ENCODE peak calls at places on chromosomes 6 and 20, in four cellular contexts. H is stimulated activated CD4-positive, alpha-beta T cell treated with anti-CD3 and anti-CD28 coated beads, TNF-alpha, amount 100 ng/mL, for 4 hours; Z is HFF-Myc; C is activated T-cell treated with anti-CD3 and anti-CD28 coated beads, Interleukin-2, amount 50 U/mL, for 72 hours. L is an unnamed sample.

GRCh38 chr20:21511850-21512633 is 1.8 kb downstream of the NKX2-2 start:
- DNase-seq in H (no peak), Z (no peak), C (no peak), L (no peak)

GRCh38 chr20:8305449-8305978 is 173.4 kb downstream of the PLCB1 start:
- DNase-seq in H (peak), Z (peak), C (peak), L (peak)

GRCh38 chr6:1689141-1689540 is 79.4 kb downstream of the FOXC1 start:
- DNase-seq in H (no peak), Z (no peak), C (no peak), L (no peak)

GRCh38 chr20:25065625-25066338 is 7.8 kb upstream of the ACSS1 start:
- DNase-seq in H (peak), Z (no peak), C (peak), L (peak)

GRCh38 chr6:137013738-137014602 is 30.8 kb downstream of the IL20RA start:
- DNase-seq in H (no peak), Z (peak), C (no peak), L (peak)

GRCh38 chr20:40008177-40008576 is 680.9 kb downstream of the MAFB start:
- DNase-seq in H (no peak), Z (no peak), C (no peak), L (no peak)

GRCh38 chr6:137033828-137034227 is 10.9 kb downstream of the IL20RA start:
- DNase-seq in H (no peak), Z (no peak), C (peak), L (no peak)

GRCh38 chr6:115393821-115394220 is 666.9 kb downstream of the FRK start:
- DNase-seq in H (no peak), Z (no peak), C (no peak), L (no peak)

GRCh38 chr6:47345761-47346160 is 36.1 kb upstream of the TNFRSF21 start:
- DNase-seq in H (no peak), Z (no peak), C (no peak), L (no peak)